ENCODE peak calls at places on chromosome 20, in four cellular contexts. U, I, F and O are unnamed samples.

GRCh38 chr20:56091635-56092180 is 86.4 kb upstream of the CBLN4 start:
- DNase-seq in I (no peak), F (no peak), U (no peak), O (no peak)

GRCh38 chr20:34705383-34706021 is 1.4 kb downstream of the TP53INP2 start:
- DNase-seq in I (no peak), F (peak; percentile 65), U (peak; percentile 73), O (no peak)

GRCh38 chr20:60964911-60965310 is 287.1 kb upstream of the CDH4 start:
- DNase-seq in F (no peak), U (no peak), I (no peak), O (no peak)

GRCh38 chr20:45995213-45996097 is 13.3 kb upstream of the MMP9 start:
- DNase-seq in U (no peak), I (no peak), F (no peak), O (no peak)

GRCh38 chr20:38435555-38435939 is 419 bp upstream of the SNHG17 start:
- DNase-seq in I (no peak), U (no peak), F (no peak), O (no peak)

GRCh38 chr20:21180248-21180647 is 54.4 kb downstream of the KIZ start:
- DNase-seq in F (no peak), U (no peak), I (no peak), O (no peak)

GRCh38 chr20:4171538-4172116 is 156.3 kb upstream of the RNF24 start:
- DNase-seq in U (peak; percentile 98), F (no peak), I (no peak), O (no peak)

GRCh38 chr20:8909596-8909995 is 159.3 kb upstream of the PLCB4 start:
- DNase-seq in U (no peak), I (no peak), F (no peak), O (no peak)

GRCh38 chr20:16296933-16297332 is 276.3 kb downstream of the KIF16B start:
- DNase-seq in F (no peak), I (no peak), U (no peak), O (no peak)

GRCh38 chr20:43691928-43692524 is 25.1 kb downstream of the MYBL2 start:
- DNase-seq in I (no peak), U (peak; percentile 72), F (peak; percentile 76), O (peak; percentile 56)

GRCh38 chr20:47417245-47418060 is 61.0 kb upstream of the ZMYND8 start:
- DNase-seq in I (no peak), F (no peak), U (peak; percentile 74), O (no peak)

GRCh38 chr20:44884907-44885391 is 556 bp upstream of the YWHAB start:
- DNase-seq in I (no peak), F (no peak), U (no peak), O (no peak)

GRCh38 chr20:39190666-39191570 is 228.8 kb downstream of the DHX35 start:
- DNase-seq in I (no peak), F (no peak), U (peak; percentile 58), O (no peak)

GRCh38 chr20:6240059-6240458 is 117.2 kb upstream of the FERMT1 start:
- DNase-seq in U (no peak), F (no peak), I (no peak), O (no peak)

GRCh38 chr20:58993332-58994248 is 12.5 kb downstream of the NELFCD start:
- DNase-seq in F (no peak), I (no peak), U (no peak), O (no peak)

GRCh38 chr20:5078399-5078958 is 41.3 kb downstream of the PCNA start:
- DNase-seq in U (peak; percentile 60), I (peak; percentile 98), F (peak; percentile 42), O (no peak)

GRCh38 chr20:2515203-2515602 is 6.5 kb upstream of the ZNF343 start:
- DNase-seq in I (no peak), F (no peak), U (no peak), O (no peak)

GRCh38 chr20:38604873-38605303 is 3.3 kb downstream of the ARHGAP40 start:
- DNase-seq in U (peak; percentile 100), I (no peak), F (no peak), O (no peak)

GRCh38 chr20:10093087-10093591 is 58.4 kb downstream of the ANKEF1 start:
- DNase-seq in F (no peak), U (no peak), I (no peak), O (no peak)

GRCh38 chr20:34965051-34965450 is 9.4 kb downstream of the MYH7B start:
- DNase-seq in F (no peak), U (no peak), I (no peak), O (no peak)

GRCh38 chr20:4113546-4113945 is 98.2 kb upstream of the RNF24 start:
- DNase-seq in F (no peak), U (no peak), I (no peak), O (no peak)

GRCh38 chr20:24478584-24478983 is 9.2 kb downstream of the SYNDIG1 start:
- DNase-seq in U (no peak), F (no peak), I (no peak), O (no peak)

GRCh38 chr20:49642808-49643207 is 70.9 kb downstream of the B4GALT5 start:
- DNase-seq in F (no peak), I (no peak), U (no peak), O (no peak)

GRCh38 chr20:45140836-45141235 is 16.6 kb upstream of the WFDC12 start:
- DNase-seq in I (no peak), U (no peak), F (no peak), O (no peak)

GRCh38 chr20:32336918-32337347 is 21.2 kb upstream of the ASXL1 start:
- DNase-seq in U (peak; percentile 86), F (peak; percentile 55), I (no peak), O (peak; percentile 33)

GRCh38 chr20:32382102-32382950 is 24.2 kb downstream of the ASXL1 start:
- DNase-seq in I (no peak), U (no peak), F (no peak), O (no peak)

GRCh38 chr20:2006452-2007381 is 12.9 kb upstream of the PDYN start:
- DNase-seq in U (peak; percentile 46), F (peak; percentile 46), I (no peak), O (peak; percentile 64)

GRCh38 chr20:45470262-45470931 is 844 bp downstream of the WFDC2 start:
- DNase-seq in I (no peak), F (no peak), U (no peak), O (no peak)

GRCh38 chr20:17430515-17430914 is 100.7 kb downstream of the BFSP1 start:
- DNase-seq in F (no peak), I (no peak), U (no peak), O (no peak)

GRCh38 chr20:17427646-17428045 is 103.5 kb downstream of the BFSP1 start:
- DNase-seq in I (no peak), U (no peak), F (no peak), O (no peak)

GRCh38 chr20:17437251-17437650 is 93.9 kb downstream of the BFSP1 start:
- DNase-seq in U (no peak), I (no peak), F (no peak), O (no peak)

GRCh38 chr20:17436664-17437063 is 94.5 kb downstream of the BFSP1 start:
- DNase-seq in U (no peak), F (no peak), I (no peak), O (no peak)

DNA sequence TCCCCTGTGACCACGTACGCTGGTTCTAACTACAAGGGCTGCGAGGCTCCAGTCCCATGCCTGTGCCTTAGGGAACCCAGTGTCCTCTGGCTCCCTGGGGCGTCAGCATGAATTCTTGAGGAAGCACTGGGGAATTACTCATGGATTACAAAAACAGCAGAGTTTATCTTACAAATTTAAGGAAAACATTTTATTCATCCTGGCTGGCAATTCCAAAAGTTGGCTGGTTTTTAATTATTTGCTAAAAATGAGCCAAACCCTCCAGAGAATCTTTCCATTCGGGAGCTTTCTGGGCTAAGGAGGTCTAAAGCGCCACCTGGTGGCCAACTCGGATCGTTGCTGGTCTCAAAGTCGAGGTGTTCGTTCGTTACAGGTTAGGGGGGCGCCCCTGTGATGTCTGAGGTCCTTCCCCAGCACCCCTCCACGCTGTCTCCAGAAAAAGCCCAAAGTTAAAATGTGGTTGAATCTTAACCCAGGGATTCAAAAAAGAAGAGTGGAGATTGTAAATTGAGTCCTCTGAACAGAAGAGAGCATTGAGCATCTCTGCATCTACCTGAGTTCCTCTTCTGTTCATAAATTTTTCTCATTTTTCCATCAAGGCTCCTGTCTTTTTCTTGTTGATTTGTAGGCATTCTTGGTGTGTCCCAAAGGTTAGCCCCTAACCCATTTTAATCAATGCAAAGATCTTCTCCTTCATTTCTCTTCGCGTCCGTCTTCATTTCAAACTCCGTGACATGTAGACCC is 99.4 kb downstream of the BFSP1 start:
- DNase-seq in U (peak; percentile 57), I (no peak), F (peak; percentile 49), O (peak; percentile 55)
- TF ChIP-seq TARDBP in U (no peak), I (no peak), F (no peak), O (no peak)

DNA sequence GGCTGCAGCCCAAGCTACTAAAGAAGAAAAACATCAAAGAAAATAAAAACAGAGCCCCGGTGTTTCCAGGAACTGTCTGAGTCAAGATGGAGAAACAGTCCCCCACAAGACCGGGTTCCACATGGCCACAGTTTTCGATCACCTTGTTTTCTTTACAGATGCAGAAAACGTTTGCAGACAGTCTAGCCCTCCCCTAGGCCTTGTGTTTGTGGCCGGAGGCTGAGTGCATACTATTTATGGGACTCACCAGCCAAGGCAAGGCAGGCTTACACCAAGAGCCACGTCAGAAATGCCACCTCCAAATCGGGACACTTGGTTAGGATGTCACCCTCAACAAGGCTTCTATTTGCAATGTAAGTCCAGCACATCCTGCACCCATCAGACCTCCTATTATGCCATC is 97.3 kb downstream of the BMP7 start:
- DNase-seq in F (no peak), I (no peak), U (no peak), O (no peak)
- TF ChIP-seq TARDBP in F (no peak), I (no peak), U (no peak), O (no peak)

GRCh38 chr20:64038252-64038578 is 2.2 kb downstream of the C20orf204 start:
- DNase-seq in I (no peak), U (no peak), F (no peak), O (no peak)
- TF ChIP-seq TARDBP in I (no peak), U (no peak), F (no peak), O (no peak)

DNA sequence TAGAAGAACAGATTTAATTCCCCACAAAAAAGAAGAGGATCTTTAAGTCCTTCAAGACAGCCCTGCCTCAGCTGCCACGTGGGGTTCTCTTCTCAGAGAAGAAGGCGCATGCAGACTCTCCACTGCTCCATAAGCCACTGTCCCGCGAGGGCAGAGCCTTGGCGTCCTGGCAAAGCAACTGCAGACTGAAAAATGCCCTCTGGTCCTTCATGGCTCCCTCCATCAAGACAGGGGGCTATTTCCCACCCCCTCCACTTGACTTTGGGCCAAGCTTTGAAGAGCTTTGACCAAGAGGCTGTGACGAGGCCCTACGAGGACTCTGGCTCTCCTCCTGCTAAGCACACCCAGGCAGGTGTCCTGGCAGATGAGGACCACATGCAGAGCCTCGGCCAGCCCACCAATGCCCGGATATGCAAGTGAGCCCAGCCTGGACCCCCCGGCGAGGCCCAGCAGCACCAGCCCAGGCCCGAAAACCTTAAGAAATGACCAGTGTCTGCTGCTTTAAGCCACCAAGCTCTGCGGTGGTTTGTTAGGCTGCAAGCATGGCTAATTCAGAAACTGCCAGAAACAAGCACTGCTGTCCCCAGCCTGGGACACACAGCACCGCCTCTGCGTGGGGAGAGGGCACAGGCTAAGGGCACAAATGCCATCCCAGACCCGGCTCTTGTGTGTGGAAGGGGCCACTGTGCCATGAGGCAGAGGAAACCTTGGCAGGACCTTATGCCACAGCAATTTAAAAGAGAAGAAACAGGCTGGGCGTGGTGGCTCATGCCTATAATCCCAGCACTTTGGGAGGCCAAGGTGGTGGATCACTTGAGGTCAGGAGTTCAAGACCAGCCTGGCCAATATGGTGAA is 16.1 kb downstream of the GMEB2 start:
- DNase-seq in I (no peak), U (no peak), F (no peak), O (no peak)
- TF ChIP-seq TARDBP in I (no peak), U (no peak), F (no peak), O (no peak)